ENCODE peak calls at places on chromosomes 4 and X, in four cellular contexts. K, B, E and A are unnamed samples.

GRCh38 chr4:6043843-6044242 is 25.6 kb upstream of the C4orf50 start:
- DNase-seq in K (no peak), B (no peak), E (no peak), A (no peak)

GRCh38 chr4:101155368-101155767 is 192.0 kb downstream of the PPP3CA start:
- DNase-seq in K (no peak), B (no peak), E (no peak), A (no peak)

GRCh38 chr4:1683371-1683902 is 676 bp downstream of the FAM53A start:
- DNase-seq in K (peak; percentile 8), B (no peak), E (no peak), A (no peak)

GRCh38 chrX:47862680-47863079 is 26.0 kb downstream of the ZNF81 start:
- DNase-seq in K (no peak), B (no peak), E (no peak), A (no peak)

GRCh38 chr4:46051392-46051791 is 72.5 kb downstream of the GABRG1 start:
- DNase-seq in K (no peak), B (no peak), E (no peak), A (no peak)

GRCh38 chrX:47662144-47662657 is 3.2 kb upstream of the UXT start:
- DNase-seq in K (peak; percentile 8), B (no peak), E (no peak), A (no peak)

GRCh38 chr4:16626945-16627344 is 271.5 kb downstream of the LDB2 start:
- DNase-seq in K (no peak), B (no peak), E (no peak), A (no peak)

GRCh38 chrX:107978707-107979307 is 3.4 kb downstream of the TEX13B start:
- DNase-seq in K (no peak), B (peak; percentile 26), E (peak; percentile 59), A (peak; percentile 9)

GRCh38 chr4:80243274-80244018 is 23.0 kb upstream of the FGF5 start:
- DNase-seq in K (no peak), B (peak; percentile 47), E (no peak), A (peak; percentile 83)

GRCh38 chr4:164956766-164957643 is 20.5 kb downstream of the TRIM61 start:
- DNase-seq in K (peak; percentile 92), B (no peak), E (no peak), A (peak; percentile 80)

GRCh38 chr4:113101669-113102068 is 52.2 kb downstream of the ANK2 start:
- DNase-seq in K (no peak), B (no peak), E (no peak), A (no peak)

GRCh38 chrX:123738378-123738955 is 5.6 kb upstream of the THOC2 start:
- DNase-seq in K (no peak), B (no peak), E (no peak), A (no peak)

GRCh38 chr4:14022428-14022827 is 394.9 kb upstream of the BOD1L1 start:
- DNase-seq in K (no peak), B (no peak), E (no peak), A (no peak)

GRCh38 chrX:51641421-51642021 is 22.8 kb upstream of the CENPVL3 start:
- DNase-seq in K (peak; percentile 0), B (peak; percentile 73), E (peak; percentile 44), A (peak; percentile 58)

GRCh38 chrX:134688839-134689238 is 30.6 kb upstream of the PLAC1 start:
- DNase-seq in K (no peak), B (no peak), E (no peak), A (no peak)

GRCh38 chrX:71111851-71112468 is 583 bp upstream of the IL2RG start:
- DNase-seq in K (no peak), B (no peak), E (no peak), A (no peak)

GRCh38 chr4:78656968-78657445 is 105.4 kb downstream of the ANXA3 start:
- DNase-seq in K (no peak), B (no peak), E (no peak), A (no peak)

GRCh38 chr4:159400782-159401712 is 298.2 kb downstream of the RAPGEF2 start:
- DNase-seq in K (no peak), B (no peak), E (no peak), A (no peak)

GRCh38 chrX:20567108-20567507 is 300.4 kb upstream of the RPS6KA3 start:
- DNase-seq in K (no peak), B (no peak), E (no peak), A (no peak)

GRCh38 chr4:183262776-183263100 is 57.3 kb downstream of the CLDN22 start:
- DNase-seq in K (no peak), B (no peak), E (no peak), A (no peak)

GRCh38 chr4:178395798-178396197 is 953.6 kb upstream of the AGA start:
- DNase-seq in K (no peak), B (no peak), E (no peak), A (no peak)

GRCh38 chrX:140762061-140762460 is 52.5 kb downstream of the LINC00632 start:
- DNase-seq in K (peak; percentile 11), B (peak; percentile 20), E (peak; percentile 72), A (peak; percentile 39)

GRCh38 chr4:103422467-103423219 is 224.5 kb upstream of the CENPE start:
- DNase-seq in K (no peak), B (no peak), E (no peak), A (no peak)